ENCODE peak calls at places on chromosomes 6 and 20, in seven cellular contexts. U is GM23338, N is GM23248, M is lung, L is right cardiac atrium, K is pancreas, Q is neural progenitor cell. B is an unnamed sample.

GRCh38 chr20:19026901-19027644 is 185.4 kb upstream of the SLC24A3 start:
- DNase-seq in U (peak; percentile 48), L (no peak), M (peak; percentile 15), K (no peak), N (no peak), Q (peak; percentile 2), B (no peak)

GRCh38 chr6:166955121-166955864 is 1.1 kb downstream of the RNASET2 start:
- DNase-seq in Q (peak; percentile 36), L (peak; percentile 75), N (no peak), K (peak; percentile 61), U (peak; percentile 44), M (peak; percentile 54), B (no peak)

GRCh38 chr6:87590989-87591388 is 1.1 kb downstream of the ORC3 start:
- DNase-seq in N (peak; percentile 48), L (no peak), U (no peak), M (no peak), K (no peak), Q (peak; percentile 10), B (no peak)

GRCh38 chr20:5674176-5674660 is 76.0 kb upstream of the SHLD1 start:
- DNase-seq in K (no peak), Q (no peak), U (no peak), M (no peak), L (no peak), N (peak; percentile 31), B (no peak)

GRCh38 chr6:2578729-2579128 is 172.0 kb downstream of the MYLK4 start:
- DNase-seq in M (no peak), Q (no peak), L (no peak), U (no peak), N (peak; percentile 35), K (no peak), B (no peak)

GRCh38 chr6:36577298-36577697 is 16.9 kb upstream of the SRSF3 start:
- DNase-seq in U (no peak), Q (no peak), M (no peak), L (no peak), N (peak; percentile 93), K (no peak), B (peak; percentile 10)

GRCh38 chr6:158437571-158437970 is 122.3 kb upstream of the TMEM181 start:
- DNase-seq in L (no peak), Q (no peak), N (peak; percentile 12), K (no peak), M (no peak), U (no peak), B (no peak)

GRCh38 chr20:36813784-36814136 is 40.2 kb upstream of the DSN1 start:
- DNase-seq in L (no peak), M (no peak), N (no peak), K (no peak), U (no peak), Q (no peak), B (no peak)

GRCh38 chr20:1565461-1565860 is 8.0 kb upstream of the SIRPD start:
- DNase-seq in Q (no peak), K (no peak), U (no peak), M (no peak), L (no peak), N (no peak), B (no peak)

GRCh38 chr20:31617432-31618104 is 12.5 kb downstream of the ID1 start:
- DNase-seq in K (no peak), U (no peak), N (no peak), L (peak; percentile 4), M (no peak), Q (no peak), B (no peak)

GRCh38 chr6:111862314-111862713 is 10.9 kb downstream of the FYN start:
- DNase-seq in Q (no peak), L (no peak), K (no peak), U (no peak), M (no peak), N (no peak), B (no peak)

GRCh38 chr6:137829641-137830083 is 37.4 kb upstream of the TNFAIP3 start:
- DNase-seq in U (no peak), M (no peak), Q (no peak), N (peak; percentile 55), L (no peak), K (no peak), B (no peak)

GRCh38 chr6:33215281-33215680 is 7.0 kb downstream of the RING1 start:
- DNase-seq in N (no peak), K (no peak), U (no peak), M (no peak), L (no peak), Q (no peak), B (no peak)
- H3K27me3 ChIP-seq in N (no peaks in the 10 kb centered on the region), K (no peaks in the 10 kb centered on the region), U (peaks cover 98% of the 10 kb centered on the region), M (no peaks in the 10 kb centered on the region), L (no peaks in the 10 kb centered on the region), Q (peaks cover 94% of the 10 kb centered on the region), B (no peaks in the 10 kb centered on the region)

DNA sequence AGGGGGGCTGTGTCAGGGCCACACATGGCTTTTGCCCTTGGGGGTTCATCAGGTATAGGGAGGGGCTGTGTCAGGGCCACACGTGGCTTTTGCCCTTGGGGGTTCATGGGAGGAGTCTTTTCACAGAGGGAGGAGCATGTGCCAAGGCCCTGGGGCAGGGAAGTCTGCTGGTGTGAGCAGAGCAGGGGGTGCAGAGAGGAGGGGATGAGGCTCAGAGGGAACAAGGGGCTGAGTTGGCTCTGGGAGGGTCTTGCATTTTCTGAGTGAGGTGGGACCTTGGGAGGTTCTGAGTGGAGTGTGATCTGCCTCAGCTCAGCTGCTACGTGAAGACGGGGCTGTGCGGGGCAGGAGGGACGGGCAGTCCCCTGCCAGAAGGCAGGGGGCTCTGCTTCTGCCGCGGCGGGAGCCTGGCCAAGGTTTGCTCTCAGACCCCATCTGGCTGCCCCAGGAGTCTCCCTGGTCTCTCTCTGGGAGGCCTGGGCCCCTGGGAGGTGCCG is 6.0 kb upstream of the SOX18 start:
- DNase-seq in Q (no peak), U (no peak), N (no peak), M (no peak), K (no peak), L (no peak), B (no peak)
- H3K27me3 ChIP-seq in Q (peaks cover 29% of the 10 kb centered on the region), U (peaks cover 7% of the 10 kb centered on the region), N (no peaks in the 10 kb centered on the region), M (peaks cover 7% of the 10 kb centered on the region), K (no peaks in the 10 kb centered on the region), L (no peaks in the 10 kb centered on the region), B (peaks cover 12% of the 10 kb centered on the region)

GRCh38 chr6:43269273-43270007 is 26.2 kb downstream of the TTBK1 start:
- DNase-seq in L (peak; percentile 84), Q (peak; percentile 48), N (peak; percentile 42), K (peak; percentile 85), U (peak; percentile 47), M (no peak), B (no peak)
- H3K27me3 ChIP-seq in L (no peaks in the 10 kb centered on the region), Q (peaks cover 51% of the 10 kb centered on the region), N (peaks cover 16% of the 10 kb centered on the region), K (no peaks in the 10 kb centered on the region), U (peaks cover 63% of the 10 kb centered on the region), M (no peaks in the 10 kb centered on the region), B (no peaks in the 10 kb centered on the region)

GRCh38 chr20:24566656-24567055 is 97.2 kb downstream of the SYNDIG1 start:
- DNase-seq in N (no peak), U (no peak), K (no peak), L (no peak), Q (no peak), M (no peak), B (no peak)

GRCh38 chr20:24568842-24569241 is 99.4 kb downstream of the SYNDIG1 start:
- DNase-seq in M (no peak), Q (no peak), L (no peak), N (no peak), U (no peak), K (no peak), B (no peak)

GRCh38 chr20:24571159-24571558 is 101.7 kb downstream of the SYNDIG1 start:
- DNase-seq in Q (no peak), L (no peak), U (no peak), K (no peak), M (no peak), N (no peak), B (no peak)

GRCh38 chr20:24565952-24566351 is 96.5 kb downstream of the SYNDIG1 start:
- DNase-seq in Q (no peak), U (no peak), L (no peak), K (no peak), M (no peak), N (no peak), B (no peak)

GRCh38 chr20:24567508-24567907 is 98.1 kb downstream of the SYNDIG1 start:
- DNase-seq in L (no peak), N (no peak), K (no peak), Q (no peak), M (no peak), U (no peak), B (no peak)
- H3K27me3 ChIP-seq in L (no peaks in the 10 kb centered on the region), N (peaks cover 7% of the 10 kb centered on the region), K (no peaks in the 10 kb centered on the region), Q (no peaks in the 10 kb centered on the region), M (peaks cover 7% of the 10 kb centered on the region), U (no peaks in the 10 kb centered on the region), B (peaks cover 5% of the 10 kb centered on the region)

GRCh38 chr6:10381133-10381829 is 33.6 kb downstream of the TFAP2A start:
- DNase-seq in K (no peak), U (peak; percentile 80), Q (peak; percentile 76), N (no peak), L (peak; percentile 39), M (no peak), B (no peak)
- H3K27me3 ChIP-seq in K (peaks cover 65% of the 10 kb centered on the region), U (peaks cover 98% of the 10 kb centered on the region), Q (peaks cover 87% of the 10 kb centered on the region), N (peaks cover 56% of the 10 kb centered on the region), L (peaks cover 2% of the 10 kb centered on the region), M (peaks cover 22% of the 10 kb centered on the region), B (no peaks in the 10 kb centered on the region)